ENCODE peak calls at places on chromosomes 6 and 20, in eight cellular contexts. X, A, V, K, M, I, Y and C are unnamed samples.

GRCh38 chr6:22614541-22614940 is 45.2 kb downstream of the HDGFL1 start:
- DNase-seq in X (no peak), A (no peak), V (no peak), K (no peak), M (no peak), I (no peak), Y (no peak), C (no peak)

GRCh38 chr20:24109008-24109407 is 120.4 kb upstream of the GGTLC1 start:
- DNase-seq in X (no peak), A (no peak), V (no peak), K (no peak), M (no peak), I (peak), Y (no peak), C (no peak)

GRCh38 chr20:13736792-13737191 is 47.9 kb downstream of the ESF1 start:
- DNase-seq in X (no peak), A (no peak), V (peak), K (no peak), M (no peak), I (no peak), Y (no peak), C (no peak)

GRCh38 chr6:161727063-161727462 is 453.2 kb upstream of the AGPAT4 start:
- DNase-seq in X (no peak), A (no peak), V (no peak), K (no peak), M (no peak), I (no peak), Y (no peak), C (no peak)

GRCh38 chr20:9093203-9093962 is 24.5 kb downstream of the PLCB4 start:
- DNase-seq in X (no peak), A (no peak), V (no peak), K (no peak), M (no peak), I (no peak), Y (no peak), C (no peak)

GRCh38 chr6:41637179-41638001 is 878 bp upstream of the MDFI start:
- DNase-seq in X (no peak), A (no peak), V (no peak), K (no peak), M (no peak), I (no peak), Y (no peak), C (peak)

GRCh38 chr20:10467985-10468845 is 33.1 kb downstream of the SLX4IP start:
- DNase-seq in X (no peak), A (no peak), V (no peak), K (no peak), M (no peak), I (no peak), Y (no peak), C (no peak)

GRCh38 chr6:117829594-117830319 is 77.3 kb upstream of the SLC35F1 start:
- DNase-seq in X (no peak), A (no peak), V (no peak), K (no peak), M (no peak), I (no peak), Y (peak), C (no peak)

GRCh38 chr6:41712651-41713103 is 22.7 kb downstream of the TFEB start:
- DNase-seq in X (no peak), A (peak), V (no peak), K (peak), M (no peak), I (no peak), Y (no peak), C (peak)

GRCh38 chr6:85792278-85792677 is 149.6 kb upstream of the SYNCRIP start:
- DNase-seq in X (no peak), A (no peak), V (no peak), K (no peak), M (no peak), I (no peak), Y (no peak), C (no peak)

GRCh38 chr6:24768361-24768760 is 6.4 kb upstream of the GMNN start:
- DNase-seq in X (no peak), A (no peak), V (no peak), K (no peak), M (no peak), I (no peak), Y (no peak), C (no peak)

GRCh38 chr6:37393530-37393929 is 39.5 kb upstream of the CMTR1 start:
- DNase-seq in X (no peak), A (no peak), V (no peak), K (no peak), M (no peak), I (no peak), Y (no peak), C (no peak)

GRCh38 chr6:166767191-166767590 is 140.1 kb upstream of the RPS6KA2 start:
- DNase-seq in X (no peak), A (no peak), V (no peak), K (no peak), M (no peak), I (no peak), Y (no peak), C (no peak)

GRCh38 chr6:3388786-3389185 is 68.1 kb downstream of the SLC22A23 start:
- DNase-seq in X (no peak), A (peak), V (no peak), K (no peak), M (no peak), I (no peak), Y (no peak), C (no peak)

GRCh38 chr6:16184129-16184528 is 54.3 kb upstream of the GMPR start:
- DNase-seq in X (no peak), A (peak), V (no peak), K (no peak), M (no peak), I (peak), Y (peak), C (no peak)

GRCh38 chr20:46683620-46683938 is 5.7 kb downstream of the TP53RK start:
- DNase-seq in X (no peak), A (peak), V (no peak), K (no peak), M (peak), I (no peak), Y (no peak), C (peak)

GRCh38 chr20:63782051-63782471 is 42.5 kb downstream of the SLC2A4RG start:
- DNase-seq in X (no peak), A (no peak), V (no peak), K (no peak), M (no peak), I (no peak), Y (no peak), C (no peak)

GRCh38 chr6:42302441-42302840 is 84.8 kb upstream of the MRPS10 start:
- DNase-seq in X (no peak), A (no peak), V (no peak), K (no peak), M (no peak), I (no peak), Y (no peak), C (no peak)